ENCODE peak calls at places on chromosomes 12 and 14, in seven cellular contexts. L is dorsolateral prefrontal cortex, C is SK-N-SH, N is thyroid gland, Q is mammary epithelial cell, S is tibial nerve, Y is esophagus squamous epithelium. O is an unnamed sample.
A peak's percentile ranks its signal among the peaks of the same experiment; 100 is the strongest.

GRCh38 chr12:75913502-75914110 is 118.0 kb downstream of the PHLDA1 start:
- DNase-seq in L (no peak), C (no peak), N (peak; percentile 48), Q (no peak), S (no peak), Y (no peak), O (no peak)

GRCh38 chr12:41286426-41286825 is 98.3 kb downstream of the PDZRN4 start:
- DNase-seq in L (no peak), C (no peak), N (no peak), Q (no peak), S (no peak), Y (no peak), O (no peak)

GRCh38 chr12:52442600-52443061 is 8.5 kb upstream of the KRT75 start:
- DNase-seq in L (no peak), C (no peak), N (peak; percentile 4), Q (peak; percentile 98), S (no peak), Y (no peak), O (peak; percentile 62)

GRCh38 chr12:563899-564298 is 99.3 kb downstream of the NINJ2 start:
- DNase-seq in L (no peak), C (no peak), N (no peak), Q (no peak), S (no peak), Y (no peak), O (no peak)

GRCh38 chr14:51562816-51563215 is 88.9 kb upstream of the FRMD6 start:
- DNase-seq in L (no peak), C (no peak), N (no peak), Q (peak; percentile 71), S (no peak), Y (no peak), O (no peak)

GRCh38 chr14:99753225-99754140 is 39.7 kb upstream of the EML1 start:
- DNase-seq in L (no peak), C (no peak), N (no peak), Q (no peak), S (no peak), Y (no peak), O (peak; percentile 39)

GRCh38 chr14:32702571-32702970 is 236.1 kb upstream of the NPAS3 start:
- DNase-seq in L (peak; percentile 56), C (no peak), N (peak; percentile 30), Q (peak; percentile 21), S (peak; percentile 34), Y (no peak), O (peak; percentile 69)

GRCh38 chr12:124398578-124399227 is 103.8 kb downstream of the RFLNA start:
- DNase-seq in L (no peak), C (no peak), N (no peak), Q (no peak), S (peak; percentile 70), Y (no peak), O (no peak)

GRCh38 chr12:39697108-39697507 is 77.5 kb upstream of the ABCD2 start:
- DNase-seq in L (no peak), C (no peak), N (no peak), Q (no peak), S (no peak), Y (no peak), O (no peak)

GRCh38 chr14:36986407-36986806 is 186.0 kb downstream of the SLC25A21 start:
- DNase-seq in L (no peak), C (no peak), N (no peak), Q (no peak), S (no peak), Y (no peak), O (no peak)

GRCh38 chr12:116595186-116595585 is 36.0 kb downstream of the MAP1LC3B2 start:
- DNase-seq in L (no peak), C (no peak), N (peak; percentile 40), Q (no peak), S (peak; percentile 63), Y (no peak), O (no peak)

GRCh38 chr14:59905193-59905592 is 14.8 kb upstream of the LRRC9 start:
- DNase-seq in L (no peak), C (no peak), N (no peak), Q (no peak), S (no peak), Y (no peak), O (no peak)

GRCh38 chr14:98189521-98189920 is 1082.5 kb downstream of the BCL11B start:
- DNase-seq in L (no peak), C (no peak), N (no peak), Q (no peak), S (no peak), Y (no peak), O (no peak)

GRCh38 chr14:34465069-34465859 is 3.2 kb upstream of the SPTSSA start:
- DNase-seq in L (no peak), C (no peak), N (no peak), Q (no peak), S (no peak), Y (no peak), O (peak; percentile 45)

GRCh38 chr14:91159182-91159581 is 45.3 kb downstream of the DGLUCY start:
- DNase-seq in L (no peak), C (no peak), N (no peak), Q (no peak), S (no peak), Y (no peak), O (no peak)

GRCh38 chr12:57823908-57824640 is 5.5 kb upstream of the AVIL start:
- DNase-seq in L (no peak), C (no peak), N (no peak), Q (no peak), S (no peak), Y (no peak), O (no peak)

GRCh38 chr14:32080001-32080510 is 3.0 kb downstream of the ARHGAP5 start:
- DNase-seq in L (no peak), C (no peak), N (no peak), Q (no peak), S (no peak), Y (no peak), O (no peak)

DNA sequence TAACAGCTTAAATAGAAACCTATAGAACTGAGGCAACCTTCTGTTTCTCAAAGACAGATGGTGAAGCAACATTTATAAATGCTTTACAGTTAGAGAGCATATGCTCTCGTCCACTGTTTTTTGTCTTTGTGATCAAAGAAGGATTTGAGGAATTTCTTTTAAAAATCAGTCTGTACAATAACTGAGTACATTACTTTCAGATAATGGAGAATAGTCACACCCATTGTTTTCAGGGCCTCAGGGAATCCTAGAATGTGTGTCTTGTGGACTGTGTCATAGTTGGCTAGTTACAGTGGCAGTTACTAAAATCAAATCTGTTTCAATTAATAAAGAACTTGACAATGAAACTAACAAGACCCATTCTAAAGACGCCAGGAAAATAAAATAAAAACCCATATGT is 107.9 kb downstream of the PRKCH start:
- DNase-seq in L (no peak), C (no peak), N (no peak), Q (no peak), S (no peak), Y (no peak), O (no peak)
- H3K27ac ChIP-seq in L (no peak overlapping the region), C (no peak overlapping the region), N (peak overlapping the region; percentile 20), Q (no peak overlapping the region), S (no peak overlapping the region), Y (no peak overlapping the region), O (no peak overlapping the region)

DNA sequence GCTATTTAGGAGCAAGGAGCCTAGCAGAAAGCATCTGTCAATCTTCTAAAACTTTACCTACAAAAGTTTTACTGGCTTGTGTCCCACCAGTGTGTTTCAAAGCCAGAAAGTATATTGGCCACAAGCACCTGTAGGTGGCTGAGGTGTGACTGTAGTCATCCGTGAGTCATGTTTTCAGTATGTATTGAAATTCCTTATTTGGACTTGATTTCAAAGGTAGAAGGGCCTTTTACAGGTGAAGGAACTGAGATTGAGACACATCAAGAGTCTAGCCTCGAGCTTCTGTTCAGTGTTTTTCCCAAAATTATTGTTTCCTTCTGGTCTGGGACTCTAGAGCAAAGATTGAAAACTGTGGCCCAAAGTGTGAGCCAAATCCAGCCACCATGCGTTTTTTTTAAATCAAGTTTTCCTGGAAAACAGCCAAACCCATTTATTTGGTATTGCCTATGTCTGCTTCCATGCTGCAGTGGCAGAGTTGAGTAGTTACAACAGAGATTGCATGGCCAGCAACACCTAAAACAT is 195.3 kb upstream of the BCL2L14 start:
- DNase-seq in L (no peak), C (no peak), N (no peak), Q (peak; percentile 85), S (no peak), Y (no peak), O (no peak)
- H3K27ac ChIP-seq in L (no peak overlapping the region), C (peak overlapping the region; percentile 49), N (no peak overlapping the region), Q (peak overlapping the region; percentile 49), S (no peak overlapping the region), Y (peak overlapping the region; percentile 43), O (peak overlapping the region; percentile 28)

DNA sequence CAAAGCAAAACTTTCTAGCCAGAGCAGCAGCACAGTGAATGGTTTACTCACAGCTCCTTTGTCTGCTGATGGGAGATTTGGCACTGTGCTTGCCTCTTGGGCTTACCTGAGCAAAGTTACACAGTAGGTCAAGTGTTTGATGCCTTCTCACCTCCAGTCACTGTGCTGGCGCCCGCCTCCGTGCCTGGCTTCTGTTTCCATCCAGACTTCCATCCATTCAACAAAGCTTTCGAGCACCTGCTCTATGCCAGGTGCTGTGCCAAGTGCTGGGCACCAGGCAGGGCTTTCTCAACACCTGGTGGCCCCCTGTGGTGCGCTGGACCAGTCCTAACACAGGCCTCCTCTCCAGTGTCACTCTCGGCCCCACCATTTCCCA is 199.2 kb upstream of the EEA1 start:
- DNase-seq in L (no peak), C (no peak), N (peak; percentile 33), Q (no peak), S (no peak), Y (no peak), O (no peak)
- H3K27ac ChIP-seq in L (no peak overlapping the region), C (no peak overlapping the region), N (peak overlapping the region; percentile 37), Q (no peak overlapping the region), S (no peak overlapping the region), Y (peak overlapping the region; percentile 71), O (no peak overlapping the region)

DNA sequence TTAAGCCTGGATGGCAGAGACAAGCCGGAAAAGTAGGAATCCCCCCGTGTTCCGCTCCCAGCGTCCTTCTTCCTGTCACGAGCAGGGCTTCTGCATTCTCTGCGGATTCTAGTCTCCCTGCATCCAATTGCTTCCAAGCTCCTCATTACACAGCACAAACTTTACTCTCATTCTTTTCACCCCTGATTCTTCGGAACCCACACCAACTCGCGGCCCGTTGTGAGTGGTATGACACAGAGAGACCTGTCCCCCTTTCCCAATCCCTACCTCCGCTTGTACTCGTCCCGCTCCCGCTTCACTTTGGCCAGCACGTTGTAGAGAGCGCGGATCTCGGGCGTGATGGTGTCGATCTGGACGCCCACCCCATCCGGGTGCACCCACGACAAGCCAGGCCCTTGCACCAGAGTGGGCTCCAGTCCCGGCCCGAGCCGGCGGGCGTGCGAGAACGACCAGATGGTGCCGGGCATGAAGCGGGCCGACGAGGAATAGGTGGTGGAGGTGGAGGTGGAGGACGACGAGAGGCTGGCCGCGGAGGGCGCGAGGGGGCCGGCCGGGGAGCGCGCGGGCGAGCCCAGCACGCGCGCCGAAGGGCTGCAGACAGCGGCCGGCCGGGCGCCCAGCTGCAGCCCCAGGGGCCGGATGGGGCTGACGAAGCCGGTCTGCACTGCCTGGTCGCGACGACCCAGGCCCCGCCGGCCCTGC is 701 bp downstream of the IFFO1 start:
- DNase-seq in L (no peak), C (peak; percentile 77), N (no peak), Q (no peak), S (no peak), Y (no peak), O (no peak)
- H3K27ac ChIP-seq in L (peak overlapping the region; percentile 86), C (peak overlapping the region; percentile 93), N (no peak overlapping the region), Q (no peak overlapping the region), S (peak overlapping the region; percentile 91), Y (peak overlapping the region; percentile 82), O (no peak overlapping the region)

GRCh38 chr14:45140661-45141187 is 5.0 kb downstream of the FANCM start:
- DNase-seq in L (no peak), C (no peak), N (no peak), Q (peak; percentile 54), S (no peak), Y (no peak), O (peak; percentile 13)
- H3K27ac ChIP-seq in L (no peak overlapping the region), C (no peak overlapping the region), N (no peak overlapping the region), Q (no peak overlapping the region), S (no peak overlapping the region), Y (no peak overlapping the region), O (no peak overlapping the region)

GRCh38 chr14:103735022-103735421 is 19.4 kb downstream of the ZFYVE21 start:
- DNase-seq in L (peak; percentile 39), C (no peak), N (no peak), Q (no peak), S (no peak), Y (no peak), O (no peak)
- H3K27ac ChIP-seq in L (no peak overlapping the region), C (no peak overlapping the region), N (no peak overlapping the region), Q (no peak overlapping the region), S (peak overlapping the region; percentile 13), Y (peak overlapping the region; percentile 92), O (no peak overlapping the region)

O was measured in GM23338.